ENCODE peak calls at places on chromosomes 7 and 10, in seven cellular contexts. R is A549; B is Peyer's patch; M is fibroblast of lung; K is effector memory CD4-positive, alpha-beta T cell; T is pancreas; I is CD8-positive, alpha-beta T cell. C is an unnamed sample.

GRCh38 chr7:31126976-31127375 is 74.9 kb downstream of the ADCYAP1R1 start:
- DNase-seq in T (no peak), R (no peak), K (no peak), B (no peak), M (peak; percentile 28), I (no peak), C (no peak)

GRCh38 chr7:97064972-97065587 is 40.4 kb upstream of the DLX5 start:
- DNase-seq in M (peak; percentile 64), K (no peak), R (peak; percentile 59), I (no peak), B (peak; percentile 54), T (no peak), C (no peak)

GRCh38 chr10:45555789-45556188 is 116.8 kb downstream of the ZFAND4 start:
- DNase-seq in B (no peak), I (no peak), R (no peak), K (no peak), M (peak; percentile 51), T (no peak), C (no peak)

GRCh38 chr7:6612819-6613218 is 2.6 kb upstream of the ZNF853 start:
- DNase-seq in K (no peak), T (no peak), R (no peak), M (no peak), I (no peak), B (no peak), C (no peak)

GRCh38 chr7:48149058-48149457 is 22.2 kb upstream of the ABCA13 start:
- DNase-seq in R (no peak), K (no peak), B (no peak), M (no peak), T (no peak), I (no peak), C (no peak)

GRCh38 chr7:81519886-81520285 is 250.0 kb downstream of the HGF start:
- DNase-seq in B (no peak), K (no peak), R (no peak), I (no peak), T (no peak), M (peak; percentile 53), C (no peak)

GRCh38 chr10:114623661-114624294 is 34.3 kb downstream of the ABLIM1 start:
- DNase-seq in K (no peak), R (peak; percentile 65), T (no peak), M (peak; percentile 83), B (no peak), I (no peak), C (no peak)

GRCh38 chr10:54993148-54993547 is 192.1 kb upstream of the PCDH15 start:
- DNase-seq in T (no peak), R (no peak), K (no peak), I (no peak), B (no peak), M (no peak), C (no peak)

GRCh38 chr7:149561072-149561471 is 63.5 kb upstream of the ZNF746 start:
- DNase-seq in K (no peak), R (no peak), T (no peak), I (no peak), B (no peak), M (no peak), C (no peak)

GRCh38 chr7:2048006-2048405 is 184.7 kb downstream of the MAD1L1 start:
- DNase-seq in B (no peak), T (peak; percentile 32), M (no peak), R (no peak), K (no peak), I (no peak), C (no peak)

GRCh38 chr10:79176052-79176501 is 107.3 kb downstream of the ZMIZ1 start:
- DNase-seq in T (no peak), R (no peak), B (no peak), I (no peak), K (no peak), M (no peak), C (no peak)

DNA sequence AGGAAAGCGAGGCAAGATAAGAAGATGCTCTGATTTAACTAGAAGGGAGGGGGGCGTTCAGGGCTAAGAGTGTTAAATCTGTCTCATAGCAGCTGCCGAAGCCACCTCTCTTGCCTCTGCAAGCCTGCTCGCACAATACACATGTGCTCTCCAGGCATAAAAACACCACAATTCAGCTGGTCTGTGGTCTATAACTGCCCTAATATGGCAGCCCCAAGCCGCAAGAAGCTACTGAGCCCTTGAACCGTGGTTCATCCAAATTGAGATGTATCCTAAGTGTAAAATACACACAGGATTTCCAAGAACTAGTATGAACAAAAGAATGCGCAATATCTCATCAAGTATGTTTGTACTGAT is 70.7 kb upstream of the FGFR2 start:
- DNase-seq in R (no peak), I (no peak), B (no peak), K (no peak), M (no peak), T (no peak), C (no peak)
- H3K27ac ChIP-seq in R (no peak overlapping the region), I (no peak overlapping the region), B (peak overlapping the region; percentile 76), K (no peak overlapping the region), M (no peak overlapping the region), T (peak overlapping the region; percentile 67), C (no peak overlapping the region)

GRCh38 chr7:156906281-156906680 is 13.3 kb upstream of the LMBR1 start:
- DNase-seq in K (no peak), T (no peak), M (no peak), I (no peak), B (no peak), R (no peak), C (no peak)

GRCh38 chr7:156907656-156908055 is 14.7 kb upstream of the LMBR1 start:
- DNase-seq in R (no peak), I (no peak), B (no peak), K (no peak), T (no peak), M (peak; percentile 91), C (no peak)

GRCh38 chr7:156898938-156899337 is 6.0 kb upstream of the LMBR1 start:
- DNase-seq in T (no peak), R (no peak), M (no peak), B (no peak), K (no peak), I (no peak), C (no peak)

GRCh38 chr7:156897673-156898072 is 4.7 kb upstream of the LMBR1 start:
- DNase-seq in K (no peak), R (peak; percentile 61), T (no peak), B (no peak), M (no peak), I (no peak), C (no peak)

GRCh38 chr7:156903232-156903909 is 10.4 kb upstream of the LMBR1 start:
- DNase-seq in I (peak; percentile 23), K (no peak), M (peak; percentile 27), T (no peak), R (peak; percentile 60), B (peak; percentile 63), C (peak; percentile 90)
- H3K27ac ChIP-seq in I (peak overlapping the region; percentile 11), K (no peak overlapping the region), M (no peak overlapping the region), T (no peak overlapping the region), R (peak overlapping the region; percentile 62), B (no peak overlapping the region), C (peak overlapping the region; percentile 86)

GRCh38 chr10:69179089-69179742 is 818 bp upstream of the SUPV3L1 start:
- DNase-seq in I (peak; percentile 35), K (peak; percentile 27), B (no peak), R (no peak), T (no peak), M (peak; percentile 83), C (peak; percentile 15)

GRCh38 chr10:69182005-69182404 is 2.0 kb downstream of the SUPV3L1 start:
- DNase-seq in R (no peak), B (no peak), T (no peak), M (no peak), K (no peak), I (no peak), C (no peak)

GRCh38 chr10:69179743-69180524 is at the start of gene SUPV3L1:
- DNase-seq in B (peak; percentile 97), R (peak; percentile 99), M (peak; percentile 99), K (peak; percentile 81), T (peak; percentile 94), I (peak; percentile 76), C (peak; percentile 96)

GRCh38 chr10:69180525-69181204 is 631 bp downstream of the SUPV3L1 start:
- DNase-seq in T (no peak), K (no peak), B (no peak), M (no peak), R (peak; percentile 4), I (no peak), C (no peak)

DNA sequence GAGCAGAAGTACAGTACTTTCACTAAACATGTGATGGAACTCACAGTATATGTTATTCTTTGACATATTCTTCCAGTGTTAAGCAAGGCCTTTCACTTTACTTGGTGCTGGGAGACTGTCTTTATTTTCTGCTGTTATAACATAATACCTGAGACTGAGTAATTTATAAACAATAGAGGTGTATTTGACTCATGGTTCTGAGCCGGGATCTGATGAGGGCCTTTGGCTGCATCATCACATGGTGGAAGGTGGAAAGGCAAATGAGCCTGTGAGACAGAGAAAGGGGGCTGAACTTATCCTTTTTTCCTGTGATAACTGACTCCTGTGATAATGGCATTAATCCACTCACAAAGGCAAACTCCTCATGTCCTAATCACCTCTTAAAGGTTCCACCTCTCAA is 1.4 kb downstream of the SUPV3L1 start:
- DNase-seq in K (no peak), B (no peak), R (no peak), M (no peak), T (no peak), I (no peak), C (no peak)
- H3K27ac ChIP-seq in K (peak overlapping the region; percentile 91), B (no peak overlapping the region), R (no peak overlapping the region), M (peak overlapping the region; percentile 97), T (no peak overlapping the region), I (peak overlapping the region; percentile 98), C (peak overlapping the region; percentile 95)

GRCh38 chr7:130880668-130881067 is 146.7 kb upstream of the KLF14 start:
- DNase-seq in T (no peak), K (no peak), I (no peak), B (no peak), R (no peak), M (no peak), C (no peak)
- H3K27ac ChIP-seq in T (no peak overlapping the region), K (no peak overlapping the region), I (no peak overlapping the region), B (no peak overlapping the region), R (peak overlapping the region; percentile 94), M (no peak overlapping the region), C (peak overlapping the region; percentile 97)

C was measured in gastrocnemius medialis.